ENCODE peak calls at places on chromosomes 11 and 22, in nine cellular contexts. D is cardiac muscle cell, L is GM13976, J is hepatocyte, E is astrocyte of the spinal cord, I is tibial nerve, C is neural crest cell, S is endodermal cell, A is nephron progenitor cell. X is an unnamed sample.

GRCh38 chr22:30803679-30804078 is 109.0 kb downstream of the OSBP2 start:
- DNase-seq in J (no peak), A (no peak), L (no peak), S (no peak), C (no peak), I (no peak), D (no peak), E (no peak), X (no peak)

GRCh38 chr11:112968988-112969714 is 7.9 kb downstream of the NCAM1 start:
- DNase-seq in E (peak), L (no peak), S (no peak), I (no peak), D (peak), J (no peak), A (no peak), C (no peak), X (no peak)

GRCh38 chr11:124518900-124519541 is 24.4 kb downstream of the OR8B12 start:
- DNase-seq in A (no peak), S (no peak), E (no peak), D (peak), C (no peak), I (no peak), L (no peak), J (no peak), X (no peak)

GRCh38 chr11:66906077-66906929 is 49.4 kb downstream of the LRFN4 start:
- DNase-seq in L (no peak), A (no peak), I (peak), J (no peak), C (no peak), E (no peak), D (peak), S (peak), X (no peak)

GRCh38 chr11:105732611-105733010 is 122.7 kb downstream of the GRIA4 start:
- DNase-seq in E (no peak), L (no peak), A (no peak), S (no peak), J (no peak), C (no peak), I (no peak), D (no peak), X (no peak)

GRCh38 chr22:39090426-39091064 is 6.5 kb upstream of the APOBEC3H start:
- DNase-seq in A (no peak), D (no peak), I (no peak), J (no peak), L (no peak), S (no peak), E (no peak), C (no peak), X (no peak)

GRCh38 chr11:76604652-76605241 is 65.8 kb downstream of the LRRC32 start:
- DNase-seq in A (no peak), E (peak), C (no peak), L (no peak), J (no peak), D (peak), I (no peak), S (no peak), X (no peak)

GRCh38 chr11:2808850-2809847 is 76.4 kb downstream of the CDKN1C start:
- DNase-seq in S (peak), D (no peak), J (no peak), E (no peak), A (no peak), I (no peak), C (no peak), L (no peak), X (peak)

GRCh38 chr11:77209663-77210062 is 81.6 kb downstream of the MYO7A start:
- DNase-seq in L (no peak), D (no peak), I (no peak), S (no peak), A (no peak), E (no peak), C (no peak), J (no peak), X (no peak)

GRCh38 chr11:42521994-42522393 is 789.8 kb upstream of the API5 start:
- DNase-seq in L (no peak), C (no peak), I (no peak), J (peak), D (peak), S (no peak), E (peak), A (no peak), X (no peak)

GRCh38 chr11:3786781-3787428 is 10.4 kb downstream of the NUP98 start:
- DNase-seq in C (no peak), I (no peak), S (no peak), A (no peak), L (no peak), J (no peak), D (no peak), E (peak), X (no peak)

GRCh38 chr11:103927535-103927934 is 108.9 kb upstream of the DDI1 start:
- DNase-seq in E (peak), J (no peak), C (no peak), A (no peak), I (no peak), L (no peak), D (peak), S (no peak), X (no peak)
- TF ChIP-seq CTCF in E (peak), J (peak), C (peak), A (no peak), I (no peak), L (peak), D (peak), S (peak), X (no peak)

DNA sequence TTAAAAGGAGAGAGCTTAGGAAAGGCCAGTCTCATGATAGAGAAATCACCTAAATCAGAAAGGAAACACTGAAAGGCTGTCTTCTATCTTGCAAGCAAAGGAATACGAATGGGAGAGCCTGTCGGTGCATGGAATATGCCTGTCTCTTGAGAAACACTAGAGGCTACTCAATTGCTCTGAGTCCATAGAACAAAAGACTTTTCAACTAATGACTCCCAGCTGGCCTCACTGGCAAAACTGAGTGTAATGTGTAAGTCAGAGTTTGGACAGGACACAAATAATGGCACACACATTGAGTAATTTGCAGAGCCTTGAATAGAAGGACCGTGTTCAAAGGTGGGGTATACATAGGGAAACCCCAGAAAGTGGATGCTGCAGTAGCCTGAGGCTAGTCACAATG is 171.0 kb upstream of the ARHGAP20 start:
- DNase-seq in E (peak), C (no peak), I (no peak), J (no peak), D (peak), S (no peak), A (no peak), L (no peak), X (no peak)
- TF ChIP-seq CTCF in E (no peak), C (no peak), I (no peak), J (no peak), D (no peak), S (no peak), A (no peak), L (no peak), X (no peak)

GRCh38 chr11:9260182-9261146 is 4.7 kb downstream of the DENND5A start:
- DNase-seq in I (no peak), S (no peak), C (no peak), L (no peak), D (no peak), J (no peak), E (no peak), A (no peak), X (no peak)
- TF ChIP-seq CTCF in I (peak), S (peak), C (no peak), L (peak), D (peak), J (no peak), E (peak), A (no peak), X (peak)

GRCh38 chr11:12056112-12056511 is 47.7 kb upstream of the DKK3 start:
- DNase-seq in J (no peak), C (no peak), I (no peak), L (no peak), D (no peak), E (no peak), A (no peak), S (no peak), X (no peak)
- TF ChIP-seq CTCF in J (peak), C (no peak), I (no peak), L (no peak), D (no peak), E (no peak), A (no peak), S (no peak), X (no peak)

GRCh38 chr11:12050470-12050891 is 42.1 kb upstream of the DKK3 start:
- DNase-seq in A (no peak), E (peak), S (no peak), L (no peak), J (no peak), C (no peak), D (no peak), I (no peak), X (no peak)

GRCh38 chr11:12048936-12049790 is 40.7 kb upstream of the DKK3 start:
- DNase-seq in A (no peak), L (no peak), S (no peak), E (no peak), J (peak), C (no peak), I (no peak), D (peak), X (no peak)

GRCh38 chr11:12053606-12054361 is 45.4 kb upstream of the DKK3 start:
- DNase-seq in I (no peak), E (no peak), C (no peak), J (no peak), A (no peak), L (no peak), D (peak), S (no peak), X (no peak)

GRCh38 chr11:12050911-12051667 is 42.7 kb upstream of the DKK3 start:
- DNase-seq in A (no peak), E (no peak), S (no peak), I (no peak), L (no peak), C (no peak), D (no peak), J (no peak), X (no peak)

GRCh38 chr11:12052676-12053605 is 44.5 kb upstream of the DKK3 start:
- DNase-seq in A (no peak), S (peak), E (no peak), C (no peak), J (no peak), L (no peak), D (no peak), I (no peak), X (no peak)
- TF ChIP-seq CTCF in A (no peak), S (peak), E (peak), C (no peak), J (peak), L (no peak), D (peak), I (no peak), X (no peak)

GRCh38 chr11:86087281-86087680 is 18.4 kb upstream of the PICALM start:
- DNase-seq in C (no peak), L (no peak), A (no peak), I (no peak), E (no peak), D (no peak), J (no peak), S (no peak), X (no peak)

GRCh38 chr11:86089659-86090058 is 20.8 kb upstream of the PICALM start:
- DNase-seq in D (peak), J (no peak), I (no peak), A (no peak), L (no peak), E (peak), S (no peak), C (no peak), X (no peak)

GRCh38 chr11:86091086-86091485 is 22.2 kb upstream of the PICALM start:
- DNase-seq in E (no peak), I (no peak), A (no peak), S (no peak), L (no peak), C (no peak), D (peak), J (no peak), X (no peak)

DNA sequence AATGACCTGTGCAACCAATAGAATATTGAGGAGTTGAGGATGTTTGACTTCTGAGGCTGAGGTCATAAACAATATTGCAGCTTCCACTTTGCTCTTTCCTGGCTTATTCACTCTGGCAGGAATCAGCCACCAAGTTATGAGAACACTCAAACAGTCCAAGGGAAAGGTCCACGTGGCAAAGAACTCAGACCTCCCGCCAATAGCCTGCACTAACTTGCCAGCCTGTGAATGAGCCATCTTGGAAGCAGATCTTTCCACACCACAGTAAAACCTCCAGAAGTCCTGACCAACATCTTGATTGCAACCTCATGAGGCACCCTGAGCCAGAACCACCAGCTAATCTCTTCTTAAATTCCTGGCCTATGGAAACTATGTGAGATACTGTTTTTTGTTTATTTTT is 22.7 kb upstream of the PICALM start:
- DNase-seq in D (peak), J (no peak), C (no peak), L (no peak), A (no peak), S (no peak), I (no peak), E (peak), X (no peak)
- TF ChIP-seq CTCF in D (no peak), J (no peak), C (no peak), L (no peak), A (no peak), S (no peak), I (no peak), E (no peak), X (no peak)

DNA sequence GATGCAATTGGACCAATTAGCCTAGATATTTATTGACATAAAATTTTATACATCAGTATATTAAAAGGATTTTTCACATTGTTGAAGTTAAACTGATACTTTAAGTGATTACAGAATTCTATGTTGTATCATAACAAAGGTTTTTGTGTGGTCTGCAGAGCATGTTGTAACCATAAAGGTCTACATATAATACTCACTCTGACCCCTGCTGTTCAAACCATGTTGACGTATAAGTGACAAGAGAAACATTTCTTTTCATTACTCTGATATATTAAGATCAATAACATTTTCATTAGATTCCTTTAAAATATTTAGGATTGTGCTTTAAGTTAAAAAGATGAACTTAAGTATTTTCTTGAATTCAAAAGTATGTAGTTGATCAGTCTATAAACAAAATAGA is 63.9 kb downstream of the GAS2 start:
- DNase-seq in E (no peak), S (no peak), D (peak), C (no peak), J (peak), L (peak), I (no peak), A (no peak), X (no peak)
- TF ChIP-seq CTCF in E (no peak), S (peak), D (peak), C (peak), J (peak), L (no peak), I (no peak), A (no peak), X (no peak)

GRCh38 chr11:111557425-111558111 is 17.0 kb downstream of the LAYN start:
- DNase-seq in I (no peak), L (no peak), J (peak), A (no peak), D (peak), S (no peak), E (peak), C (no peak), X (no peak)
- TF ChIP-seq CTCF in I (no peak), L (no peak), J (no peak), A (no peak), D (no peak), S (no peak), E (no peak), C (no peak), X (no peak)

GRCh38 chr22:19723165-19723989 is at the start of gene GP1BB:
- DNase-seq in J (peak), E (peak), L (peak), A (peak), D (peak), S (peak), I (no peak), C (no peak), X (no peak)
- TF ChIP-seq CTCF in J (no peak), E (no peak), L (no peak), A (no peak), D (no peak), S (peak), I (no peak), C (no peak), X (peak)

X was measured in mesothelial cell of epicardium.